ENCODE peak calls at places on chromosomes 2 and 18, in eight cellular contexts. J is osteoblast; M is HTR-8/SVneo; O is activated CD4-positive, CD25-positive, alpha-beta regulatory T cell treated with anti-CD3 and anti-CD28 coated beads, Interleukin-2, amount 50 U/mL, for 16 hours; I is IMR-90; N is left ventricle myocardium inferior; E is type B pancreatic cell; L is AG08396. S is an unnamed sample.

GRCh38 chr2:164642268-164642667 is 21.0 kb upstream of the GRB14 start:
- DNase-seq in E (no peak), O (no peak), M (no peak), I (no peak), J (no peak), N (no peak), L (no peak), S (no peak)

GRCh38 chr2:25198209-25198525 is 29.8 kb upstream of the POMC start:
- DNase-seq in I (no peak), L (no peak), O (no peak), M (no peak), N (no peak), J (no peak), E (no peak), S (no peak)

GRCh38 chr2:73896362-73897239 is 3.8 kb downstream of the ACTG2 start:
- DNase-seq in N (no peak), E (no peak), O (no peak), L (peak; percentile 67), J (peak; percentile 83), I (peak; percentile 92), M (no peak), S (no peak)

GRCh38 chr2:100202567-100202966 is 60.2 kb upstream of the AFF3 start:
- DNase-seq in M (no peak), O (no peak), I (no peak), N (no peak), J (no peak), L (no peak), E (no peak), S (no peak)

GRCh38 chr2:236343400-236344161 is 79.4 kb upstream of the ASB18 start:
- DNase-seq in N (no peak), E (no peak), O (no peak), J (peak; percentile 90), M (peak; percentile 74), I (peak; percentile 75), L (peak; percentile 73), S (peak; percentile 83)

GRCh38 chr2:198615972-198616371 is 811.6 kb downstream of the PLCL1 start:
- DNase-seq in M (no peak), E (no peak), N (no peak), L (no peak), J (peak; percentile 9), I (peak; percentile 8), O (no peak), S (no peak)

GRCh38 chr2:145744541-145745386 is 1224.8 kb upstream of the ZEB2 start:
- DNase-seq in L (peak; percentile 28), O (no peak), N (no peak), M (peak; percentile 33), J (peak; percentile 69), I (peak; percentile 95), E (no peak), S (no peak)

GRCh38 chr2:158102446-158102845 is 770 bp downstream of the UPP2 start:
- DNase-seq in J (no peak), M (no peak), L (no peak), I (no peak), E (no peak), N (no peak), O (no peak), S (no peak)

GRCh38 chr2:198695879-198696278 is 761.9 kb downstream of the SATB2 start:
- DNase-seq in L (no peak), N (no peak), E (no peak), O (no peak), M (no peak), I (no peak), J (no peak), S (no peak)

GRCh38 chr2:119389615-119390306 is 23.0 kb downstream of the DBI start:
- DNase-seq in J (no peak), O (no peak), N (peak; percentile 50), E (peak; percentile 24), L (no peak), I (peak; percentile 45), M (no peak), S (no peak)

GRCh38 chr2:3965211-3965610 is 261.8 kb downstream of the DCDC2C start:
- DNase-seq in M (no peak), L (no peak), J (no peak), E (no peak), N (no peak), O (no peak), I (no peak), S (no peak)

GRCh38 chr18:9825571-9826073 is 60.2 kb upstream of the TXNDC2 start:
- DNase-seq in O (no peak), L (peak; percentile 68), N (no peak), E (no peak), M (peak; percentile 78), I (peak; percentile 96), J (peak; percentile 80), S (no peak)

GRCh38 chr2:217743407-217743806 is 259.4 kb downstream of the TNS1 start:
- DNase-seq in E (peak; percentile 24), M (no peak), O (no peak), I (no peak), J (no peak), L (no peak), N (no peak), S (no peak)

GRCh38 chr2:160695402-160696060 is 201.9 kb upstream of the RBMS1 start:
- DNase-seq in N (no peak), I (peak; percentile 73), L (no peak), J (no peak), E (no peak), O (no peak), M (no peak), S (no peak)

GRCh38 chr2:33238111-33238510 is 238.3 kb upstream of the RASGRP3 start:
- DNase-seq in J (peak; percentile 80), O (no peak), L (no peak), N (no peak), M (no peak), I (peak; percentile 94), E (no peak), S (no peak)

GRCh38 chr2:19256239-19256638 is 102.2 kb downstream of the OSR1 start:
- DNase-seq in N (no peak), J (peak; percentile 85), I (peak; percentile 98), M (peak; percentile 29), L (peak; percentile 54), E (no peak), O (no peak), S (no peak)